ENCODE peak calls at places on chromosomes 5 and 9, in ten cellular contexts. One of them, this sample, is unnamed.

GRCh38 chr5:67061511-67061910 is 135.1 kb downstream of the CD180 start:
- DNase-seq in pulmonary artery endothelial cell: no peak
- DNase-seq in KBM-7: no peak
- DNase-seq in heart right ventricle: no peak
- DNase-seq in vagina: no peak
- DNase-seq in glutamatergic neuron: no peak
- DNase-seq in left lung: no peak
- DNase-seq in neuronal stem cell: no peak
- DNase-seq in activated T-cell treated with anti-CD3 and anti-CD28 coated beads, Interleukin-2, amount 50 U/mL, for 72 hours: no peak
- DNase-seq in HEK293T: no peak
- DNase-seq in this sample: peak; percentile 94

GRCh38 chr5:147547730-147548129 is 37.9 kb upstream of the DPYSL3 start:
- DNase-seq in pulmonary artery endothelial cell: no peak
- DNase-seq in KBM-7: no peak
- DNase-seq in heart right ventricle: no peak
- DNase-seq in vagina: no peak
- DNase-seq in glutamatergic neuron: no peak
- DNase-seq in left lung: no peak
- DNase-seq in neuronal stem cell: no peak
- DNase-seq in activated T-cell treated with anti-CD3 and anti-CD28 coated beads, Interleukin-2, amount 50 U/mL, for 72 hours: no peak
- DNase-seq in HEK293T: no peak
- DNase-seq in this sample: no peak

GRCh38 chr5:75885849-75886596 is 168.8 kb upstream of the POC5 start:
- DNase-seq in pulmonary artery endothelial cell: no peak
- DNase-seq in KBM-7: peak; percentile 3
- DNase-seq in heart right ventricle: no peak
- DNase-seq in vagina: no peak
- DNase-seq in glutamatergic neuron: peak; percentile 27
- DNase-seq in left lung: no peak
- DNase-seq in neuronal stem cell: no peak
- DNase-seq in activated T-cell treated with anti-CD3 and anti-CD28 coated beads, Interleukin-2, amount 50 U/mL, for 72 hours: no peak
- DNase-seq in HEK293T: no peak
- DNase-seq in this sample: no peak

GRCh38 chr5:51386916-51387853 is 3.9 kb downstream of the ISL1 start:
- DNase-seq in pulmonary artery endothelial cell: no peak
- DNase-seq in KBM-7: peak; percentile 29
- DNase-seq in heart right ventricle: no peak
- DNase-seq in vagina: no peak
- DNase-seq in glutamatergic neuron: peak; percentile 73
- DNase-seq in left lung: no peak
- DNase-seq in neuronal stem cell: peak; percentile 23
- DNase-seq in activated T-cell treated with anti-CD3 and anti-CD28 coated beads, Interleukin-2, amount 50 U/mL, for 72 hours: no peak
- DNase-seq in HEK293T: no peak
- DNase-seq in this sample: no peak

GRCh38 chr5:71939452-71939932 is 167.8 kb upstream of the MAP1B start:
- DNase-seq in pulmonary artery endothelial cell: no peak
- DNase-seq in KBM-7: no peak
- DNase-seq in heart right ventricle: no peak
- DNase-seq in vagina: no peak
- DNase-seq in glutamatergic neuron: peak; percentile 75
- DNase-seq in left lung: no peak
- DNase-seq in neuronal stem cell: no peak
- DNase-seq in activated T-cell treated with anti-CD3 and anti-CD28 coated beads, Interleukin-2, amount 50 U/mL, for 72 hours: no peak
- DNase-seq in HEK293T: no peak
- DNase-seq in this sample: no peak

GRCh38 chr9:38619556-38620447 is 594 bp downstream of the ANKRD18A start:
- DNase-seq in pulmonary artery endothelial cell: no peak
- DNase-seq in KBM-7: peak; percentile 16
- DNase-seq in heart right ventricle: no peak
- DNase-seq in vagina: no peak
- DNase-seq in glutamatergic neuron: peak; percentile 34
- DNase-seq in left lung: no peak
- DNase-seq in neuronal stem cell: no peak
- DNase-seq in activated T-cell treated with anti-CD3 and anti-CD28 coated beads, Interleukin-2, amount 50 U/mL, for 72 hours: peak; percentile 25
- DNase-seq in HEK293T: peak; percentile 21
- DNase-seq in this sample: no peak

GRCh38 chr5:93607367-93608258 is 24.6 kb downstream of the NR2F1 start:
- DNase-seq in pulmonary artery endothelial cell: no peak
- DNase-seq in KBM-7: peak; percentile 53
- DNase-seq in heart right ventricle: no peak
- DNase-seq in vagina: peak; percentile 83
- DNase-seq in glutamatergic neuron: no peak
- DNase-seq in left lung: no peak
- DNase-seq in neuronal stem cell: no peak
- DNase-seq in activated T-cell treated with anti-CD3 and anti-CD28 coated beads, Interleukin-2, amount 50 U/mL, for 72 hours: peak; percentile 43
- DNase-seq in HEK293T: peak; percentile 33
- DNase-seq in this sample: peak; percentile 38

GRCh38 chr9:17571825-17572224 is 7.0 kb upstream of the SH3GL2 start:
- DNase-seq in pulmonary artery endothelial cell: no peak
- DNase-seq in KBM-7: no peak
- DNase-seq in heart right ventricle: no peak
- DNase-seq in vagina: no peak
- DNase-seq in glutamatergic neuron: no peak
- DNase-seq in left lung: no peak
- DNase-seq in neuronal stem cell: no peak
- DNase-seq in activated T-cell treated with anti-CD3 and anti-CD28 coated beads, Interleukin-2, amount 50 U/mL, for 72 hours: no peak
- DNase-seq in HEK293T: no peak
- DNase-seq in this sample: no peak

GRCh38 chr9:14433293-14433818 is 119.4 kb upstream of the NFIB start:
- DNase-seq in pulmonary artery endothelial cell: peak; percentile 74
- DNase-seq in KBM-7: no peak
- DNase-seq in heart right ventricle: no peak
- DNase-seq in vagina: no peak
- DNase-seq in glutamatergic neuron: no peak
- DNase-seq in left lung: no peak
- DNase-seq in neuronal stem cell: no peak
- DNase-seq in activated T-cell treated with anti-CD3 and anti-CD28 coated beads, Interleukin-2, amount 50 U/mL, for 72 hours: no peak
- DNase-seq in HEK293T: no peak
- DNase-seq in this sample: no peak